ENCODE peak calls at places on chromosome 22, in ten cellular contexts. B, F, K, S, L, C, N, J, I and H are unnamed samples.

GRCh38 chr22:21856197-21856596 is 11.2 kb downstream of the MAPK1 start:
- DNase-seq in B (no peak), F (no peak), K (no peak), S (no peak), L (no peak), C (no peak), N (no peak), J (no peak), I (no peak), H (no peak)

GRCh38 chr22:35043932-35044319 is 22.0 kb upstream of the ISX start:
- DNase-seq in B (no peak), F (no peak), K (no peak), S (no peak), L (no peak), C (no peak), N (no peak), J (no peak), I (no peak), H (no peak)

GRCh38 chr22:39940757-39941305 is 19.4 kb upstream of the TMA7B start:
- DNase-seq in B (no peak), F (no peak), K (no peak), S (no peak), L (no peak), C (no peak), N (peak; percentile 41), J (no peak), I (no peak), H (no peak)

GRCh38 chr22:32557424-32557823 is 82.8 kb downstream of the FBXO7 start:
- DNase-seq in B (no peak), F (no peak), K (no peak), S (no peak), L (no peak), C (peak; percentile 63), N (no peak), J (no peak), I (no peak), H (no peak)

GRCh38 chr22:27308513-27308912 is 493.0 kb downstream of the MN1 start:
- DNase-seq in B (no peak), F (no peak), K (no peak), S (no peak), L (no peak), C (no peak), N (no peak), J (no peak), I (no peak), H (peak; percentile 16)

GRCh38 chr22:30600925-30601324 is 6.0 kb upstream of the TCN2 start:
- DNase-seq in B (no peak), F (no peak), K (no peak), S (no peak), L (no peak), C (no peak), N (no peak), J (no peak), I (no peak), H (no peak)

GRCh38 chr22:30245985-30246901 is at the start of gene LIF:
- DNase-seq in B (no peak), F (no peak), K (no peak), S (no peak), L (no peak), C (no peak), N (peak; percentile 82), J (peak; percentile 30), I (peak; percentile 13), H (no peak)

GRCh38 chr22:29268511-29269229 is 602 bp downstream of the EWSR1 start:
- DNase-seq in B (peak; percentile 82), F (peak; percentile 76), K (no peak), S (no peak), L (no peak), C (peak; percentile 68), N (peak; percentile 59), J (peak; percentile 53), I (no peak), H (peak; percentile 32)

GRCh38 chr22:18031670-18032454 is 7.5 kb upstream of the MICAL3 start:
- DNase-seq in B (no peak), F (peak; percentile 28), K (peak; percentile 48), S (no peak), L (no peak), C (peak; percentile 86), N (no peak), J (no peak), I (no peak), H (peak; percentile 80)

GRCh38 chr22:37503850-37504249 is 15.4 kb downstream of the CARD10 start:
- DNase-seq in B (peak; percentile 60), F (no peak), K (peak; percentile 27), S (no peak), L (no peak), C (peak; percentile 50), N (no peak), J (no peak), I (no peak), H (peak; percentile 30)

GRCh38 chr22:27032121-27032761 is 374.9 kb downstream of the MIAT start:
- DNase-seq in B (peak; percentile 34), F (peak; percentile 67), K (no peak), S (no peak), L (no peak), C (no peak), N (no peak), J (no peak), I (no peak), H (no peak)

GRCh38 chr22:38450234-38450797 is 4.7 kb downstream of the KCNJ4 start:
- DNase-seq in B (no peak), F (no peak), K (no peak), S (no peak), L (no peak), C (no peak), N (no peak), J (no peak), I (no peak), H (no peak)

GRCh38 chr22:42313804-42314581 is 43.5 kb upstream of the TCF20 start:
- DNase-seq in B (no peak), F (peak; percentile 66), K (peak; percentile 13), S (no peak), L (no peak), C (no peak), N (peak; percentile 78), J (peak; percentile 39), I (peak; percentile 18), H (peak; percentile 85)

GRCh38 chr22:39662677-39663034 is 92.1 kb downstream of the CACNA1I start:
- DNase-seq in B (no peak), F (no peak), K (no peak), S (no peak), L (no peak), C (no peak), N (no peak), J (no peak), I (no peak), H (no peak)

GRCh38 chr22:24376002-24376401 is 51.4 kb upstream of the ADORA2A start:
- DNase-seq in B (no peak), F (no peak), K (no peak), S (no peak), L (no peak), C (no peak), N (no peak), J (no peak), I (no peak), H (no peak)

GRCh38 chr22:35648066-35649025 is at the start of gene APOL6:
- DNase-seq in B (no peak), F (no peak), K (peak; percentile 15), S (no peak), L (no peak), C (peak; percentile 56), N (peak; percentile 67), J (no peak), I (peak; percentile 39), H (peak; percentile 88)

GRCh38 chr22:40732996-40733292 is 53.7 kb downstream of the MCHR1 start:
- DNase-seq in B (no peak), F (no peak), K (no peak), S (no peak), L (no peak), C (no peak), N (no peak), J (no peak), I (no peak), H (no peak)

GRCh38 chr22:46003271-46004091 is 26.5 kb upstream of the WNT7B start:
- DNase-seq in B (peak; percentile 40), F (no peak), K (no peak), S (no peak), L (no peak), C (no peak), N (no peak), J (no peak), I (no peak), H (no peak)

GRCh38 chr22:29481265-29482000 is 1.4 kb downstream of the NEFH start:
- DNase-seq in B (no peak), F (no peak), K (no peak), S (no peak), L (no peak), C (no peak), N (no peak), J (no peak), I (no peak), H (no peak)

GRCh38 chr22:30880847-30881246 is 87.7 kb downstream of the MORC2 start:
- DNase-seq in B (no peak), F (no peak), K (no peak), S (no peak), L (no peak), C (no peak), N (no peak), J (no peak), I (no peak), H (no peak)

GRCh38 chr22:17951315-17951714 is 73.0 kb downstream of the MICAL3 start:
- DNase-seq in B (no peak), F (no peak), K (no peak), S (no peak), L (no peak), C (no peak), N (no peak), J (no peak), I (no peak), H (no peak)

GRCh38 chr22:19479358-19480172 is at the start of gene CDC45:
- DNase-seq in B (peak; percentile 97), F (peak; percentile 99), K (peak; percentile 89), S (peak; percentile 90), L (peak; percentile 95), C (peak; percentile 97), N (peak; percentile 97), J (peak; percentile 82), I (peak; percentile 94), H (peak; percentile 89)

GRCh38 chr22:19040581-19041402 is 81.4 kb downstream of the DGCR2 start:
- DNase-seq in B (no peak), F (no peak), K (no peak), S (no peak), L (no peak), C (no peak), N (no peak), J (no peak), I (no peak), H (no peak)

GRCh38 chr22:48485144-48486135 is 1342.2 kb downstream of the BRD1 start:
- DNase-seq in B (no peak), F (no peak), K (no peak), S (no peak), L (no peak), C (peak; percentile 1), N (no peak), J (no peak), I (no peak), H (no peak)

GRCh38 chr22:50604623-50605348 is 4.2 kb downstream of the MAPK8IP2 start:
- DNase-seq in B (no peak), F (no peak), K (no peak), S (no peak), L (no peak), C (no peak), N (peak; percentile 31), J (no peak), I (no peak), H (no peak)

GRCh38 chr22:45891021-45891421 is 85.9 kb downstream of the WNT7B start:
- DNase-seq in B (no peak), F (no peak), K (no peak), S (no peak), L (no peak), C (no peak), N (no peak), J (no peak), I (no peak), H (no peak)

GRCh38 chr22:46748948-46749681 is 11.1 kb upstream of the CERK start:
- DNase-seq in B (peak; percentile 68), F (no peak), K (no peak), S (peak; percentile 57), L (no peak), C (no peak), N (no peak), J (no peak), I (no peak), H (peak; percentile 99)

GRCh38 chr22:17724241-17724640 is 50.0 kb downstream of the BID start:
- DNase-seq in B (no peak), F (no peak), K (no peak), S (no peak), L (no peak), C (no peak), N (no peak), J (no peak), I (no peak), H (no peak)